ENCODE peak calls at places on chromosomes 4 and X, in six cellular contexts. G is stimulated activated CD4-positive, alpha-beta T cell treated with anti-CD3 and anti-CD28 coated beads, Interleukin-2, amount 100 ng/mL, for 48 hours; X is NCI-H510A treated with DMSO at 0.1 percent for 48 hours; R is amygdala; Z is NB4; I is mesenchymal stem cell. O is an unnamed sample.

GRCh38 chrX:22748093-22748999 is 251.4 kb upstream of the DDX53 start:
- DNase-seq in R (no peak), X (peak; percentile 25), G (peak; percentile 40), Z (peak; percentile 46), I (peak; percentile 42), O (peak; percentile 78)

GRCh38 chr4:173074501-173074946 is 94.1 kb upstream of the GALNT7 start:
- DNase-seq in X (no peak), R (no peak), G (no peak), I (peak; percentile 90), Z (peak; percentile 87), O (peak; percentile 9)

GRCh38 chr4:11216520-11216919 is 212.2 kb downstream of the HS3ST1 start:
- DNase-seq in I (no peak), Z (no peak), X (no peak), R (no peak), G (no peak), O (no peak)

GRCh38 chrX:68691102-68691501 is 43.6 kb downstream of the STARD8 start:
- DNase-seq in G (no peak), I (no peak), Z (peak; percentile 52), X (no peak), R (no peak), O (no peak)

GRCh38 chr4:127355738-127356137 is 277.0 kb upstream of the INTU start:
- DNase-seq in R (no peak), X (no peak), Z (no peak), G (no peak), I (no peak), O (no peak)

GRCh38 chr4:82957045-82957444 is 53.6 kb downstream of the LIN54 start:
- DNase-seq in I (no peak), X (no peak), Z (peak; percentile 7), G (no peak), R (no peak), O (no peak)

GRCh38 chrX:39755152-39756032 is 342.4 kb downstream of the BCOR start:
- DNase-seq in G (no peak), X (peak; percentile 77), Z (no peak), I (peak; percentile 93), R (peak; percentile 9), O (peak; percentile 71)

GRCh38 chr4:98996056-98996941 is 778 bp downstream of the METAP1 start:
- DNase-seq in Z (peak; percentile 51), R (no peak), I (peak; percentile 60), X (peak; percentile 19), G (peak; percentile 8), O (peak; percentile 55)

GRCh38 chr4:113049421-113050355 is at the start of gene ANK2:
- DNase-seq in R (peak; percentile 51), G (no peak), I (no peak), X (peak; percentile 64), Z (no peak), O (peak; percentile 75)

GRCh38 chr4:40672528-40673522 is 43.2 kb upstream of the RBM47 start:
- DNase-seq in X (peak; percentile 72), Z (peak; percentile 99), G (no peak), R (no peak), I (peak; percentile 99), O (peak; percentile 88)

GRCh38 chr4:78551420-78552351 is at the start of gene ANXA3:
- DNase-seq in R (no peak), Z (peak; percentile 30), X (peak; percentile 44), G (peak; percentile 2), I (peak; percentile 24), O (peak; percentile 43)

GRCh38 chr4:168769416-168769815 is 240.6 kb downstream of the CBR4 start:
- DNase-seq in Z (no peak), R (no peak), I (peak; percentile 83), X (no peak), G (no peak), O (no peak)

GRCh38 chrX:3820170-3820569 is 106.7 kb upstream of the PRKX start:
- DNase-seq in Z (no peak), I (peak; percentile 77), G (no peak), X (no peak), R (no peak), O (no peak)

GRCh38 chr4:101157415-101158135 is 189.8 kb downstream of the PPP3CA start:
- DNase-seq in R (no peak), G (no peak), Z (no peak), I (peak; percentile 28), X (no peak), O (no peak)

GRCh38 chr4:74531952-74532794 is 87.2 kb downstream of the AREG start:
- DNase-seq in Z (peak; percentile 67), X (peak; percentile 52), I (peak; percentile 87), R (no peak), G (no peak), O (peak; percentile 85)

GRCh38 chrX:155876704-155877103 is 4.4 kb upstream of the VAMP7 start:
- DNase-seq in I (no peak), X (no peak), Z (no peak), G (no peak), R (no peak), O (no peak)

GRCh38 chrX:97987979-97988378 is 1104.3 kb downstream of the RPA4 start:
- DNase-seq in R (no peak), G (no peak), X (no peak), I (no peak), Z (no peak), O (no peak)

GRCh38 chrX:9586992-9587392 is 122.1 kb downstream of the TBL1X start:
- DNase-seq in X (peak; percentile 50), I (no peak), Z (no peak), R (no peak), G (no peak), O (peak; percentile 5)

GRCh38 chr4:137558951-137559350 is 26.7 kb upstream of the PCDH18 start:
- DNase-seq in Z (peak; percentile 1), G (no peak), I (peak; percentile 68), R (no peak), X (no peak), O (peak; percentile 20)

GRCh38 chr4:48963042-48963679 is 22.9 kb upstream of the CWH43 start:
- DNase-seq in I (peak; percentile 86), G (peak; percentile 67), X (peak; percentile 76), Z (peak; percentile 87), R (peak; percentile 39), O (peak; percentile 97)

GRCh38 chr4:26218677-26219181 is 102.1 kb upstream of the RBPJ start:
- DNase-seq in R (no peak), G (no peak), X (no peak), I (no peak), Z (peak; percentile 73), O (no peak)

GRCh38 chr4:169314906-169315305 is 44.1 kb upstream of the SH3RF1 start:
- DNase-seq in I (peak; percentile 47), Z (no peak), X (peak; percentile 53), G (no peak), R (peak; percentile 64), O (peak; percentile 84)

O was measured in DMS53.